ENCODE peak calls at places on chromosomes 11 and 22, in nine cellular contexts. W is CD8-positive, alpha-beta T cell; R is SK-N-SH; G is psoas muscle; I is substantia nigra; S is sigmoid colon; Q is body of pancreas; A is Peyer's patch; U is K562. N is an unnamed sample.

GRCh38 chr11:75518204-75518549 is 7.6 kb downstream of the GDPD5 start:
- DNase-seq in W (no peak), R (no peak), G (no peak), I (no peak), S (no peak), Q (no peak), A (no peak), U (no peak), N (no peak)

GRCh38 chr11:134530826-134531225 is 118.8 kb upstream of the B3GAT1 start:
- DNase-seq in W (peak; percentile 36), R (no peak), G (no peak), I (no peak), S (peak; percentile 55), Q (no peak), A (peak; percentile 28), U (no peak), N (no peak)

GRCh38 chr11:46362146-46363030 is 15.1 kb downstream of the DGKZ start:
- DNase-seq in W (no peak), R (no peak), G (no peak), I (no peak), S (no peak), Q (no peak), A (no peak), U (no peak), N (no peak)

GRCh38 chr11:8683115-8683807 is 669 bp downstream of the RPL27A start:
- DNase-seq in W (no peak), R (no peak), G (peak; percentile 31), I (no peak), S (no peak), Q (no peak), A (no peak), U (no peak), N (no peak)

GRCh38 chr11:60305906-60306619 is 21.0 kb upstream of the MS4A6E start:
- DNase-seq in W (no peak), R (no peak), G (no peak), I (no peak), S (no peak), Q (no peak), A (no peak), U (no peak), N (no peak)

GRCh38 chr11:15818132-15818842 is 538.1 kb downstream of the SOX6 start:
- DNase-seq in W (no peak), R (no peak), G (no peak), I (no peak), S (no peak), Q (peak; percentile 51), A (no peak), U (no peak), N (no peak)

GRCh38 chr11:122186439-122187080 is 70.5 kb upstream of the BLID start:
- DNase-seq in W (no peak), R (no peak), G (no peak), I (no peak), S (no peak), Q (no peak), A (no peak), U (no peak), N (no peak)

GRCh38 chr11:62883677-62884076 is 3.0 kb downstream of the SLC3A2 start:
- DNase-seq in W (no peak), R (no peak), G (no peak), I (no peak), S (no peak), Q (no peak), A (no peak), U (no peak), N (no peak)

GRCh38 chr11:120121914-120122473 is 15.9 kb downstream of the TRIM29 start:
- DNase-seq in W (no peak), R (no peak), G (no peak), I (no peak), S (no peak), Q (peak; percentile 45), A (no peak), U (no peak), N (no peak)

GRCh38 chr11:93080146-93080759 is 110.8 kb downstream of the MTNR1B start:
- DNase-seq in W (no peak), R (no peak), G (no peak), I (peak; percentile 0), S (no peak), Q (no peak), A (no peak), U (no peak), N (no peak)

GRCh38 chr22:23800297-23801237 is 13.8 kb downstream of the SMARCB1 start:
- DNase-seq in W (no peak), R (no peak), G (no peak), I (no peak), S (no peak), Q (no peak), A (peak; percentile 81), U (no peak), N (no peak)

GRCh38 chr11:104881117-104881794 is 17.0 kb downstream of the CASP12 start:
- DNase-seq in W (no peak), R (no peak), G (no peak), I (no peak), S (no peak), Q (no peak), A (no peak), U (no peak), N (no peak)

GRCh38 chr11:75265851-75266531 is 25.4 kb downstream of the TPBGL start:
- DNase-seq in W (peak; percentile 40), R (peak; percentile 65), G (no peak), I (no peak), S (peak; percentile 67), Q (no peak), A (peak; percentile 44), U (no peak), N (no peak)

GRCh38 chr11:129190087-129190486 is 2.0 kb downstream of the ARHGAP32 start:
- DNase-seq in W (no peak), R (peak; percentile 26), G (no peak), I (no peak), S (no peak), Q (no peak), A (no peak), U (no peak), N (no peak)

GRCh38 chr11:70527429-70528045 is 129.2 kb downstream of the CTTN start:
- DNase-seq in W (no peak), R (peak; percentile 27), G (no peak), I (no peak), S (no peak), Q (no peak), A (no peak), U (no peak), N (no peak)

GRCh38 chr11:16774920-16775603 is 36.6 kb downstream of the C11orf58 start:
- DNase-seq in W (no peak), R (no peak), G (no peak), I (no peak), S (no peak), Q (no peak), A (no peak), U (no peak), N (no peak)

GRCh38 chr22:50194037-50194809 is 6.6 kb upstream of the SELENOO start:
- DNase-seq in W (no peak), R (no peak), G (no peak), I (no peak), S (no peak), Q (peak; percentile 61), A (no peak), U (no peak), N (no peak)

GRCh38 chr11:6258571-6258998 is 1.1 kb upstream of the CCKBR start:
- DNase-seq in W (no peak), R (no peak), G (no peak), I (no peak), S (no peak), Q (peak; percentile 25), A (no peak), U (no peak), N (no peak)

GRCh38 chr11:6260207-6260726 is 629 bp downstream of the CCKBR start:
- DNase-seq in W (no peak), R (no peak), G (no peak), I (no peak), S (no peak), Q (no peak), A (no peak), U (no peak), N (no peak)

GRCh38 chr11:6253196-6253595 is 6.4 kb upstream of the CCKBR start:
- DNase-seq in W (no peak), R (no peak), G (no peak), I (no peak), S (no peak), Q (no peak), A (no peak), U (no peak), N (no peak)

GRCh38 chr11:6259638-6260019 is at the start of gene CCKBR:
- DNase-seq in W (peak; percentile 57), R (peak; percentile 61), G (no peak), I (no peak), S (peak; percentile 64), Q (peak; percentile 79), A (no peak), U (no peak), N (no peak)

GRCh38 chr11:6258141-6258540 is 1.5 kb upstream of the CCKBR start:
- DNase-seq in W (no peak), R (no peak), G (no peak), I (no peak), S (no peak), Q (no peak), A (no peak), U (no peak), N (no peak)
- H3K27ac ChIP-seq in W (no peak overlapping the region), R (no peak overlapping the region), G (no peak overlapping the region), I (no peak overlapping the region), S (no peak overlapping the region), Q (no peak overlapping the region), A (no peak overlapping the region), U (no peak overlapping the region), N (no peak overlapping the region)

DNA sequence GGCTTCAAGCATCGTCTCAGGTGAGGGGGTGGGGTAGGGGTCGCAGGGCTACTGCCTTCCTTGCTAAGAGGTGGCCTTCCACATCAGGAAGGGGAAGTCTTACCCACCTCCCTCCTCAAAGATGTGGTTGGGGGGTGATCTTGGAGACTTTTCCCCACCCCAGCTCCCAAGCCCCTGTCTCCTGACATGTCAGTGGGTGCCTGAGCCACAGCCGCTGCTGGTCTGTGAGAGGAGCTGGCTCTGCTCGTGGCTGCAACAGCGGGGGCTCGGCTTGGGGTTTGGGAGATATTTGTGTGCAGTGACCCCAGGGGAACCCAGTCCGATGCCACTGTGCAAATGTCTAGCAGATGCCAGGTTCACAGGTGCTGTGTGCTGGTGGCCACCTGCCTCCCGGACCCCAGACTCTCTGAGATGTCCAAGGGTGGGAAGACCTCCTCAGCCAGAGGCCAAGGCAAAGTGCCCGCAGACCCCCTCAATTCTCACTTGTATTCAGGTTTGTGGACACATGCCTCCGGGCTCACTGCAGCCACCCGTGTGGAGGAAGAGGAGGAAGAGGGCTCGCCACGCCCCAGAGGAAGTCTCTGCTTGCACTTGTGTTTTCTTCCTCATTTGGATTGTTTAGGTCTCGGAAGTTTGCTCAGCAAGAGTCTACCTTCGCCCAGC is 1.9 kb downstream of the KCNQ1 start:
- DNase-seq in W (peak; percentile 67), R (peak; percentile 30), G (no peak), I (no peak), S (no peak), Q (no peak), A (peak; percentile 75), U (no peak), N (no peak)
- H3K27ac ChIP-seq in W (peak overlapping the region; percentile 35), R (no peak overlapping the region), G (no peak overlapping the region), I (no peak overlapping the region), S (no peak overlapping the region), Q (peak overlapping the region; percentile 87), A (peak overlapping the region; percentile 48), U (no peak overlapping the region), N (no peak overlapping the region)

GRCh38 chr11:3799143-3799542 is 1.8 kb upstream of the NUP98 start:
- DNase-seq in W (no peak), R (no peak), G (no peak), I (no peak), S (peak; percentile 57), Q (no peak), A (no peak), U (no peak), N (no peak)
- H3K27ac ChIP-seq in W (no peak overlapping the region), R (no peak overlapping the region), G (no peak overlapping the region), I (no peak overlapping the region), S (peak overlapping the region; percentile 13), Q (no peak overlapping the region), A (no peak overlapping the region), U (no peak overlapping the region), N (no peak overlapping the region)

GRCh38 chr22:42921301-42921700 is 64.2 kb upstream of the ARFGAP3 start:
- DNase-seq in W (no peak), R (no peak), G (no peak), I (no peak), S (peak; percentile 59), Q (peak; percentile 64), A (no peak), U (no peak), N (no peak)
- H3K27ac ChIP-seq in W (no peak overlapping the region), R (peak overlapping the region; percentile 95), G (no peak overlapping the region), I (no peak overlapping the region), S (peak overlapping the region; percentile 61), Q (peak overlapping the region; percentile 91), A (no peak overlapping the region), U (no peak overlapping the region), N (no peak overlapping the region)